ENCODE peak calls at places on chromosomes 4 and X, in four cellular contexts. V, X, J and E are unnamed samples.
A peak's percentile ranks its signal among the peaks of the same experiment; 100 is the strongest.

GRCh38 chr4:55318541-55319129 is 27.4 kb upstream of the SRD5A3 start:
- ATAC-seq in V (no peak), J (no peak), X (no peak), E (no peak)

GRCh38 chrX:2703991-2704369 is 12.9 kb downstream of the CD99 start:
- ATAC-seq in X (peak; percentile 89), V (no peak), J (no peak), E (peak; percentile 57)

GRCh38 chr4:109332926-109333464 is 30.5 kb upstream of the COL25A1 start:
- ATAC-seq in V (no peak), X (no peak), J (no peak), E (no peak)

GRCh38 chr4:81541546-81541945 is 69.8 kb upstream of the RASGEF1B start:
- ATAC-seq in X (peak; percentile 72), J (no peak), V (no peak), E (peak; percentile 55)

GRCh38 chr4:48247878-48248558 is 21.6 kb downstream of the TEC start:
- ATAC-seq in V (no peak), X (no peak), J (no peak), E (no peak)

GRCh38 chr4:1200425-1201035 is 28.1 kb upstream of the SPON2 start:
- ATAC-seq in V (no peak), X (peak; percentile 3), J (no peak), E (no peak)

GRCh38 chr4:168451331-168451730 is 29.0 kb downstream of the DDX60L start:
- ATAC-seq in V (no peak), X (no peak), J (no peak), E (no peak)

GRCh38 chr4:11079171-11079570 is 349.5 kb downstream of the HS3ST1 start:
- ATAC-seq in V (no peak), J (no peak), X (no peak), E (peak; percentile 90)

GRCh38 chrX:536616-537015 is 94.0 kb upstream of the SHOX start:
- ATAC-seq in X (no peak), J (no peak), V (no peak), E (no peak)

GRCh38 chr4:4296283-4296846 is 6.3 kb downstream of the ZBTB49 start:
- ATAC-seq in J (no peak), X (no peak), V (no peak), E (no peak)

GRCh38 chrX:23465105-23465791 is 130.6 kb downstream of the PTCHD1 start:
- ATAC-seq in V (no peak), X (no peak), J (peak; percentile 92), E (no peak)

GRCh38 chr4:185738851-185739250 is 73.1 kb downstream of the SORBS2 start:
- ATAC-seq in X (no peak), V (no peak), J (no peak), E (no peak)

GRCh38 chrX:82676386-82676785 is 831.7 kb upstream of the POU3F4 start:
- ATAC-seq in V (no peak), J (no peak), X (no peak), E (no peak)

GRCh38 chr4:48949086-48949485 is 37.0 kb upstream of the CWH43 start:
- ATAC-seq in J (no peak), V (no peak), X (no peak), E (no peak)

GRCh38 chr4:48025005-48025404 is 8.4 kb downstream of the NIPAL1 start:
- ATAC-seq in J (no peak), V (no peak), X (peak; percentile 10), E (peak; percentile 28)

GRCh38 chr4:165191253-165191652 is 16.1 kb upstream of the KLHL2 start:
- ATAC-seq in J (no peak), X (no peak), V (no peak), E (no peak)

GRCh38 chr4:25343671-25344070 is 31.1 kb downstream of the ZCCHC4 start:
- ATAC-seq in X (no peak), J (no peak), V (no peak), E (no peak)

GRCh38 chrX:139194571-139195280 is 335.8 kb upstream of the F9 start:
- ATAC-seq in X (peak; percentile 73), J (peak; percentile 92), V (peak; percentile 95), E (peak; percentile 49)

GRCh38 chr4:80420638-80421037 is 85.1 kb downstream of the CFAP299 start:
- ATAC-seq in X (no peak), V (no peak), J (no peak), E (no peak)

GRCh38 chr4:180866933-180867643 is 1376.1 kb upstream of the TENM3 start:
- ATAC-seq in X (no peak), V (no peak), J (no peak), E (no peak)

GRCh38 chrX:53398216-53398615 is 24.2 kb downstream of the SMC1A start:
- ATAC-seq in X (no peak), J (no peak), V (no peak), E (peak; percentile 78)

GRCh38 chr4:11436084-11436483 is 7.4 kb upstream of the HS3ST1 start:
- ATAC-seq in J (no peak), X (peak; percentile 16), V (no peak), E (no peak)

GRCh38 chr4:141571368-141571767 is 65.0 kb upstream of the IL15 start:
- ATAC-seq in X (no peak), J (no peak), V (no peak), E (no peak)

GRCh38 chrX:32448320-32448719 is 763.0 kb downstream of the DMD start:
- ATAC-seq in J (no peak), X (peak; percentile 70), V (no peak), E (no peak)

GRCh38 chr4:99815597-99816011 is 1.0 kb upstream of the DAPP1 start:
- ATAC-seq in V (no peak), J (peak; percentile 86), X (peak; percentile 87), E (peak; percentile 90)

GRCh38 chrX:151722241-151722846 is 6.5 kb downstream of the FATE1 start:
- ATAC-seq in V (peak; percentile 85), X (peak; percentile 76), J (peak; percentile 48), E (no peak)

GRCh38 chr4:152605641-152606304 is 69.9 kb upstream of the FBXW7 start:
- ATAC-seq in X (peak; percentile 55), V (no peak), J (peak; percentile 48), E (peak; percentile 42)

GRCh38 chr4:77471821-77472495 is 133.7 kb upstream of the CXCL13 start:
- ATAC-seq in V (no peak), X (no peak), J (no peak), E (peak; percentile 99)

GRCh38 chr4:55636622-55636999 is 513 bp upstream of the NMU start:
- ATAC-seq in V (no peak), J (no peak), X (no peak), E (no peak)

GRCh38 chrX:34884693-34885277 is 57.8 kb upstream of the FAM47B start:
- ATAC-seq in J (peak; percentile 35), V (no peak), X (no peak), E (peak; percentile 62)

GRCh38 chrX:40947276-40947675 is 138.0 kb upstream of the USP9X start:
- ATAC-seq in J (no peak), V (no peak), X (no peak), E (no peak)

GRCh38 chr4:15695764-15696163 is 7.1 kb upstream of the BST1 start:
- ATAC-seq in X (peak; percentile 85), V (no peak), J (no peak), E (no peak)

GRCh38 chr4:184389978-184390518 is 84.3 kb downstream of the IRF2 start:
- ATAC-seq in X (no peak), J (no peak), V (no peak), E (no peak)

GRCh38 chrX:27807690-27808089 is at the start of gene MAGEB10:
- ATAC-seq in J (no peak), X (no peak), V (no peak), E (no peak)

GRCh38 chrX:155662297-155662696 is 49.5 kb upstream of the TMLHE start:
- ATAC-seq in X (peak; percentile 44), J (no peak), V (no peak), E (no peak)

GRCh38 chr4:153521995-153522799 is 56.0 kb downstream of the TMEM131L start:
- ATAC-seq in V (no peak), J (no peak), X (peak; percentile 29), E (no peak)

GRCh38 chrX:18543738-18544137 is 118.3 kb downstream of the CDKL5 start:
- ATAC-seq in X (peak; percentile 77), V (no peak), J (no peak), E (no peak)

GRCh38 chr4:77881460-77882295 is 19.0 kb downstream of the MRPL1 start:
- ATAC-seq in V (peak; percentile 80), X (peak; percentile 94), J (peak; percentile 52), E (peak; percentile 52)

GRCh38 chrX:113274801-113275200 is 434.2 kb upstream of the AMOT start:
- ATAC-seq in V (no peak), J (no peak), X (no peak), E (no peak)

GRCh38 chr4:6747690-6748068 is 31.7 kb downstream of the BLOC1S4 start:
- ATAC-seq in J (no peak), V (peak; percentile 39), X (peak; percentile 34), E (peak; percentile 11)